ENCODE peak calls at places on chromosome 19, in four cellular contexts. One of them, this sample, is unnamed. For H3K27me3, the result is how much of the 10 kb centered on the place peaks cover.

GRCh38 chr19:42455621-42456081 is 12.9 kb upstream of the CXCL17 start:
- DNase-seq in adipocyte: no peak
- DNase-seq in right cardiac atrium: no peak
- DNase-seq in mammary epithelial cell: peak
- DNase-seq in this sample: no peak

GRCh38 chr19:45250832-45251451 is at the start of gene MARK4:
- DNase-seq in mammary epithelial cell: peak
- DNase-seq in right cardiac atrium: peak
- DNase-seq in adipocyte: peak
- DNase-seq in this sample: peak

GRCh38 chr19:7242601-7243258 is 51.5 kb downstream of the INSR start:
- DNase-seq in right cardiac atrium: no peak
- DNase-seq in mammary epithelial cell: peak
- DNase-seq in adipocyte: peak
- DNase-seq in this sample: peak

GRCh38 chr19:6030214-6030507 is 52.2 kb upstream of the RANBP3 start:
- DNase-seq in right cardiac atrium: no peak
- DNase-seq in mammary epithelial cell: peak
- DNase-seq in adipocyte: peak
- DNase-seq in this sample: no peak

GRCh38 chr19:2337329-2337707 is 8.8 kb downstream of the SPPL2B start:
- DNase-seq in right cardiac atrium: no peak
- DNase-seq in mammary epithelial cell: no peak
- DNase-seq in adipocyte: no peak
- DNase-seq in this sample: no peak

GRCh38 chr19:15286688-15287355 is 45.5 kb downstream of the BRD4 start:
- DNase-seq in right cardiac atrium: no peak
- DNase-seq in mammary epithelial cell: no peak
- DNase-seq in adipocyte: no peak
- DNase-seq in this sample: no peak

GRCh38 chr19:58033741-58034475 is at the start of gene ZSCAN1:
- DNase-seq in right cardiac atrium: peak
- DNase-seq in mammary epithelial cell: peak
- DNase-seq in adipocyte: peak
- DNase-seq in this sample: no peak

GRCh38 chr19:3057275-3057714 is 5.0 kb downstream of the TLE5 start:
- DNase-seq in right cardiac atrium: peak
- DNase-seq in mammary epithelial cell: peak
- DNase-seq in adipocyte: no peak
- DNase-seq in this sample: peak

GRCh38 chr19:3563689-3564269 is 6.4 kb upstream of the MFSD12 start:
- DNase-seq in adipocyte: no peak
- DNase-seq in mammary epithelial cell: no peak
- DNase-seq in right cardiac atrium: no peak
- DNase-seq in this sample: no peak

GRCh38 chr19:6238643-6239281 is 41.0 kb downstream of the MLLT1 start:
- DNase-seq in mammary epithelial cell: peak
- DNase-seq in right cardiac atrium: peak
- DNase-seq in adipocyte: no peak
- DNase-seq in this sample: peak

GRCh38 chr19:47419037-47419783 is at the start of gene MEIS3:
- DNase-seq in adipocyte: peak
- DNase-seq in mammary epithelial cell: no peak
- DNase-seq in right cardiac atrium: no peak
- DNase-seq in this sample: no peak

GRCh38 chr19:54035215-54036178 is 28.2 kb downstream of the VSTM1 start:
- DNase-seq in adipocyte: peak
- DNase-seq in right cardiac atrium: no peak
- DNase-seq in mammary epithelial cell: peak
- DNase-seq in this sample: peak

GRCh38 chr19:33022472-33023116 is 42.1 kb downstream of the RHPN2 start:
- DNase-seq in mammary epithelial cell: no peak
- DNase-seq in right cardiac atrium: no peak
- DNase-seq in adipocyte: no peak
- DNase-seq in this sample: no peak

GRCh38 chr19:50705422-50706019 is 14.1 kb downstream of the SHANK1 start:
- DNase-seq in adipocyte: peak
- DNase-seq in right cardiac atrium: no peak
- DNase-seq in mammary epithelial cell: peak
- DNase-seq in this sample: peak

GRCh38 chr19:32812571-32812970 is 57.0 kb downstream of the SLC7A9 start:
- DNase-seq in mammary epithelial cell: no peak
- DNase-seq in adipocyte: no peak
- DNase-seq in right cardiac atrium: no peak
- DNase-seq in this sample: no peak

GRCh38 chr19:47573076-47574026 is at the start of gene ZNF541:
- DNase-seq in mammary epithelial cell: no peak
- DNase-seq in adipocyte: no peak
- DNase-seq in right cardiac atrium: peak
- DNase-seq in this sample: no peak

GRCh38 chr19:30738047-30738446 is 365.9 kb downstream of the ZNF536 start:
- DNase-seq in adipocyte: no peak
- DNase-seq in right cardiac atrium: no peak
- DNase-seq in mammary epithelial cell: no peak
- DNase-seq in this sample: no peak

GRCh38 chr19:30739394-30739793 is 367.2 kb downstream of the ZNF536 start:
- DNase-seq in right cardiac atrium: no peak
- DNase-seq in adipocyte: no peak
- DNase-seq in mammary epithelial cell: no peak
- DNase-seq in this sample: no peak

GRCh38 chr19:30731596-30731995 is 359.4 kb downstream of the ZNF536 start:
- DNase-seq in mammary epithelial cell: no peak
- DNase-seq in adipocyte: no peak
- DNase-seq in right cardiac atrium: no peak
- DNase-seq in this sample: no peak

GRCh38 chr19:30733826-30734550 is 361.8 kb downstream of the ZNF536 start:
- DNase-seq in right cardiac atrium: no peak
- DNase-seq in adipocyte: no peak
- DNase-seq in mammary epithelial cell: no peak
- DNase-seq in this sample: no peak
- H3K4me3 ChIP-seq in right cardiac atrium: no peak
- H3K4me3 ChIP-seq in adipocyte: no peak
- H3K4me3 ChIP-seq in mammary epithelial cell: no peak
- H3K4me3 ChIP-seq in this sample: no peak

GRCh38 chr19:55101261-55101660 is 16.2 kb downstream of the PPP1R12C start:
- DNase-seq in mammary epithelial cell: no peak
- DNase-seq in right cardiac atrium: no peak
- DNase-seq in adipocyte: no peak
- DNase-seq in this sample: no peak

GRCh38 chr19:55105237-55105636 is 12.2 kb downstream of the PPP1R12C start:
- DNase-seq in adipocyte: no peak
- DNase-seq in right cardiac atrium: no peak
- DNase-seq in mammary epithelial cell: no peak
- DNase-seq in this sample: no peak

GRCh38 chr19:55106591-55106990 is 10.8 kb downstream of the PPP1R12C start:
- DNase-seq in mammary epithelial cell: no peak
- DNase-seq in right cardiac atrium: no peak
- DNase-seq in adipocyte: no peak
- DNase-seq in this sample: no peak

GRCh38 chr19:55099557-55100506 is 17.6 kb downstream of the PPP1R12C start:
- DNase-seq in right cardiac atrium: no peak
- DNase-seq in adipocyte: no peak
- DNase-seq in mammary epithelial cell: no peak
- DNase-seq in this sample: no peak

DNA sequence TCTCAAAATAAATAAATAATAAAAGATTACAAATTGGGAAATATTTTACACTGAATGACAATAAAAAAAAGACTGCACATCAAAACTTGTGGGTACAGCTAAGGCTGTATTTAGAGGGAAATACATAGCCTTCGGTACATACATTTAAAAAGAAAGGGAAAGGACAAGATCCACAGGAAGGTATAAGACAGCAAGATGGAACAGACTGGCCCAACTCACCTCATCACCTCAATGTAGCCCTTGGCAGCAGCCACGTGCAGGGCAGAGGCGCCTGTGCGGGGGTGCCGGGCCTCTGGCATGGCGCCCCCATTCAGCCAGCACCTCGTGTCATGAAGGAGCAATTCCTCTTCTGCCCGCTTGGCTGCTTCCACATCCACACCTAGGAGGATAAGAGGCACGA is 14.2 kb downstream of the PPP1R12C start:
- DNase-seq in mammary epithelial cell: no peak
- DNase-seq in right cardiac atrium: no peak
- DNase-seq in adipocyte: no peak
- DNase-seq in this sample: no peak
- H3K27me3 ChIP-seq in mammary epithelial cell: under half
- H3K27me3 ChIP-seq in right cardiac atrium: under half
- H3K27me3 ChIP-seq in adipocyte: under half
- H3K27me3 ChIP-seq in this sample: under half

GRCh38 chr19:18660051-18660910 is 23.2 kb upstream of the CRTC1 start:
- DNase-seq in mammary epithelial cell: no peak
- DNase-seq in right cardiac atrium: peak
- DNase-seq in adipocyte: no peak
- DNase-seq in this sample: peak
- H3K4me3 ChIP-seq in mammary epithelial cell: no peak
- H3K4me3 ChIP-seq in right cardiac atrium: no peak
- H3K4me3 ChIP-seq in adipocyte: peak
- H3K4me3 ChIP-seq in this sample: no peak

DNA sequence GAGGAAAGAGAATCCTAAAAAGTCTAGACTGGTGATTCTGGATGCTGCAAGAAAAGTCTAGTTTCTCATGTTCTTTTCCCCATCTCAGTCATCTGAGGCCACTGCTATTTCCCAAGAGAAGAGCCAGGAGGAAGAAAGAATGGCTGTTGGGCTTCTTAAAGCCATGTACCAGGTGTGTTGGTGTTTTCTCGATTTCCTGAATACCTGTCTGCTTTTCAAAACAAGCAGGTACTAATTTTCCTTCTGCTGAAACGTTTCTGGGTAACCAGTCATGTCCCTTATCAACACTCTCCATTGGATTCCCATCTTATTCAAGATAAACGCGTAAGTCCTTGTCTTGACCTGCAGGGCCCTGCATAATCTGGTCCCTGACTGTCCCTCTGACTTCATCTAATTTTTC is 1.1 kb downstream of the ZNF570 start:
- DNase-seq in adipocyte: no peak
- DNase-seq in mammary epithelial cell: no peak
- DNase-seq in right cardiac atrium: no peak
- DNase-seq in this sample: no peak
- H3K27me3 ChIP-seq in adipocyte: under half
- H3K27me3 ChIP-seq in mammary epithelial cell: under half
- H3K27me3 ChIP-seq in right cardiac atrium: under half
- H3K27me3 ChIP-seq in this sample: under half

This sample was measured in MG63.